ENCODE peak calls at places on chromosomes 16 and 17, in seven cellular contexts. V is stimulated activated CD4-positive, alpha-beta T cell treated with anti-CD3 and anti-CD28 coated beads, TNF-alpha, amount 100 ng/mL, for 48 hours; C is astrocyte of the hippocampus; J is T-helper 1 cell; K is fibroblast of the conjunctiva; O is NCI-H2171 treated with DMSO at 0.1 percent for 48 hours; W is Peyer's patch. S is an unnamed sample.

GRCh38 chr17:16945513-16946201 is 26.3 kb downstream of the TNFRSF13B start:
- DNase-seq in V (no peak), C (peak), J (no peak), K (no peak), O (peak), W (peak), S (no peak)

GRCh38 chr16:78606572-78606971 is 507.1 kb downstream of the WWOX start:
- DNase-seq in V (no peak), C (peak), J (no peak), K (no peak), O (no peak), W (no peak), S (no peak)

GRCh38 chr16:78609542-78610253 is 510.2 kb downstream of the WWOX start:
- DNase-seq in V (no peak), C (no peak), J (no peak), K (no peak), O (no peak), W (no peak), S (no peak)

GRCh38 chr17:4968166-4968915 is 724 bp upstream of the SPAG7 start:
- DNase-seq in V (no peak), C (no peak), J (no peak), K (no peak), O (no peak), W (no peak), S (peak)

GRCh38 chr16:56606688-56607618 is 1.4 kb upstream of the MT2A start:
- DNase-seq in V (no peak), C (peak), J (no peak), K (peak), O (no peak), W (peak), S (no peak)

GRCh38 chr16:48503779-48504178 is 106.2 kb downstream of the N4BP1 start:
- DNase-seq in V (no peak), C (peak), J (no peak), K (peak), O (peak), W (peak), S (no peak)

GRCh38 chr17:72840019-72840418 is 252.5 kb downstream of the SLC39A11 start:
- DNase-seq in V (no peak), C (peak), J (no peak), K (no peak), O (no peak), W (no peak), S (no peak)

GRCh38 chr17:41655611-41656111 is 31.3 kb upstream of the KRT17 start:
- DNase-seq in V (no peak), C (peak), J (no peak), K (no peak), O (peak), W (peak), S (no peak)

GRCh38 chr16:51755039-51755501 is 604.0 kb upstream of the SALL1 start:
- DNase-seq in V (no peak), C (peak), J (no peak), K (no peak), O (no peak), W (no peak), S (no peak)

GRCh38 chr17:72321886-72322285 is 201.1 kb downstream of the SOX9 start:
- DNase-seq in V (no peak), C (no peak), J (no peak), K (no peak), O (no peak), W (no peak), S (no peak)

GRCh38 chr17:35373532-35373983 is at the start of gene SLFN11:
- DNase-seq in V (peak), C (peak), J (peak), K (peak), O (no peak), W (peak), S (peak)

GRCh38 chr17:62109378-62109902 is 44.4 kb upstream of the MED13 start:
- DNase-seq in V (peak), C (peak), J (no peak), K (peak), O (peak), W (peak), S (peak)

GRCh38 chr16:58127033-58127556 is 2.1 kb downstream of the CFAP20 start:
- DNase-seq in V (no peak), C (peak), J (peak), K (peak), O (no peak), W (peak), S (no peak)

GRCh38 chr16:65546353-65546791 is 424.5 kb upstream of the CDH11 start:
- DNase-seq in V (no peak), C (peak), J (no peak), K (peak), O (no peak), W (no peak), S (no peak)

GRCh38 chr17:75842963-75843576 is 1.1 kb downstream of the UNC13D start:
- DNase-seq in V (no peak), C (no peak), J (no peak), K (no peak), O (no peak), W (no peak), S (no peak)

GRCh38 chr17:28716740-28717577 is 709 bp downstream of the RAB34 start:
- DNase-seq in V (no peak), C (peak), J (no peak), K (peak), O (no peak), W (no peak), S (no peak)

GRCh38 chr17:56718515-56718914 is 115.2 kb downstream of the C17orf67 start:
- DNase-seq in V (no peak), C (no peak), J (no peak), K (no peak), O (no peak), W (no peak), S (no peak)

GRCh38 chr17:48546924-48547838 is 2.3 kb upstream of the HOXB2 start:
- DNase-seq in V (no peak), C (peak), J (no peak), K (no peak), O (no peak), W (no peak), S (no peak)

GRCh38 chr16:84461029-84461415 is 43.4 kb downstream of the MEAK7 start:
- DNase-seq in V (no peak), C (no peak), J (no peak), K (no peak), O (no peak), W (peak), S (no peak)

GRCh38 chr17:57735707-57736106 is 9.4 kb downstream of the CCDC182 start:
- DNase-seq in V (no peak), C (no peak), J (no peak), K (no peak), O (peak), W (no peak), S (no peak)

GRCh38 chr17:61368049-61368831 is 31.4 kb upstream of the TBX2 start:
- DNase-seq in V (no peak), C (no peak), J (no peak), K (no peak), O (no peak), W (no peak), S (no peak)